ENCODE peak calls at places on chromosomes 7 and 10, in five cellular contexts. I, N, R, H and K are unnamed samples. For H3K4me1, the result is how much of the 10 kb centered on the place peaks cover.

GRCh38 chr7:44112231-44112996 is 8.3 kb downstream of the AEBP1 start:
- DNase-seq in I (no peak), N (peak), R (no peak), H (no peak), K (peak)

GRCh38 chr10:7583626-7584025 is 83.1 kb downstream of the ITIH5 start:
- DNase-seq in I (no peak), N (no peak), R (no peak), H (no peak), K (no peak)

GRCh38 chr7:95501261-95501816 is 15.6 kb downstream of the ASB4 start:
- DNase-seq in I (no peak), N (no peak), R (no peak), H (no peak), K (no peak)

GRCh38 chr7:100369105-100369504 is 4.2 kb upstream of the PILRA start:
- DNase-seq in I (peak), N (no peak), R (peak), H (no peak), K (peak)

GRCh38 chr10:31133628-31134302 is 102.1 kb upstream of the ZNF438 start:
- DNase-seq in I (peak), N (peak), R (peak), H (peak), K (peak)

GRCh38 chr7:66894463-66895080 is 26.5 kb upstream of the TMEM248 start:
- DNase-seq in I (no peak), N (no peak), R (no peak), H (peak), K (no peak)

GRCh38 chr7:130956417-130957139 is 222.6 kb upstream of the KLF14 start:
- DNase-seq in I (no peak), N (no peak), R (no peak), H (no peak), K (no peak)

GRCh38 chr7:23713285-23714235 is 3.5 kb downstream of the STK31 start:
- DNase-seq in I (no peak), N (no peak), R (no peak), H (no peak), K (no peak)

GRCh38 chr10:74748632-74749031 is 77.8 kb upstream of the KAT6B start:
- DNase-seq in I (no peak), N (no peak), R (no peak), H (no peak), K (no peak)

GRCh38 chr10:108544500-108545120 is 1378.7 kb downstream of the XPNPEP1 start:
- DNase-seq in I (peak), N (peak), R (peak), H (peak), K (peak)

GRCh38 chr10:86857097-86857825 is 100.2 kb downstream of the MMRN2 start:
- DNase-seq in I (no peak), N (no peak), R (no peak), H (peak), K (no peak)

GRCh38 chr10:124955243-124955642 is 13.3 kb downstream of the ZRANB1 start:
- DNase-seq in I (no peak), N (no peak), R (no peak), H (no peak), K (no peak)

GRCh38 chr10:124942317-124943169 is 620 bp downstream of the ZRANB1 start:
- DNase-seq in I (no peak), N (no peak), R (no peak), H (no peak), K (no peak)

GRCh38 chr10:31121797-31122586 is 90.3 kb upstream of the ZNF438 start:
- DNase-seq in I (no peak), N (no peak), R (no peak), H (no peak), K (no peak)

GRCh38 chr10:17454801-17455520 is 566 bp upstream of the ST8SIA6 start:
- DNase-seq in I (no peak), N (peak), R (no peak), H (peak), K (no peak)

GRCh38 chr7:8277394-8277982 is 15.5 kb upstream of the ICA1 start:
- DNase-seq in I (no peak), N (no peak), R (no peak), H (peak), K (no peak)

GRCh38 chr10:98400482-98400881 is 14.5 kb downstream of the PYROXD2 start:
- DNase-seq in I (no peak), N (no peak), R (no peak), H (no peak), K (no peak)

GRCh38 chr10:59900044-59900727 is 6.2 kb downstream of the CCDC6 start:
- DNase-seq in I (no peak), N (no peak), R (no peak), H (peak), K (no peak)

GRCh38 chr10:132476146-132477065 is 61.2 kb upstream of the INPP5A start:
- DNase-seq in I (no peak), N (no peak), R (peak), H (no peak), K (no peak)

GRCh38 chr10:22150842-22151241 is 67.0 kb downstream of the EBLN1 start:
- DNase-seq in I (no peak), N (no peak), R (no peak), H (no peak), K (no peak)

GRCh38 chr7:155257482-155258232 is 40.0 kb upstream of the INSIG1 start:
- DNase-seq in I (peak), N (peak), R (no peak), H (no peak), K (peak)

GRCh38 chr7:68146970-68147369 is 1150.3 kb downstream of the TYW1 start:
- DNase-seq in I (no peak), N (peak), R (no peak), H (no peak), K (peak)

GRCh38 chr7:138550337-138550736 is 90.3 kb downstream of the TRIM24 start:
- DNase-seq in I (no peak), N (no peak), R (no peak), H (no peak), K (no peak)

GRCh38 chr7:111835066-111835465 is 272.8 kb upstream of the IMMP2L start:
- DNase-seq in I (no peak), N (peak), R (no peak), H (peak), K (no peak)

GRCh38 chr10:117165557-117166419 is 27.7 kb upstream of the VAX1 start:
- DNase-seq in I (peak), N (peak), R (peak), H (peak), K (peak)

GRCh38 chr7:83429493-83429892 is 219.4 kb downstream of the SEMA3E start:
- DNase-seq in I (no peak), N (no peak), R (no peak), H (peak), K (no peak)

GRCh38 chr10:45432700-45433472 is 58.9 kb downstream of the ALOX5 start:
- DNase-seq in I (no peak), N (no peak), R (no peak), H (no peak), K (no peak)

GRCh38 chr7:83410989-83411591 is 237.8 kb downstream of the SEMA3E start:
- DNase-seq in I (no peak), N (peak), R (no peak), H (peak), K (no peak)

GRCh38 chr10:96422525-96422924 is 63.7 kb upstream of the OPALIN start:
- DNase-seq in I (no peak), N (no peak), R (no peak), H (no peak), K (no peak)

GRCh38 chr7:131040467-131040932 is 287.2 kb upstream of the MKLN1 start:
- DNase-seq in I (peak), N (peak), R (no peak), H (peak), K (no peak)

GRCh38 chr7:45703911-45704682 is 129.9 kb downstream of the ADCY1 start:
- DNase-seq in I (no peak), N (no peak), R (peak), H (no peak), K (peak)

GRCh38 chr10:98444314-98445006 is 2.3 kb downstream of the HPS1 start:
- DNase-seq in I (no peak), N (no peak), R (no peak), H (no peak), K (no peak)

GRCh38 chr7:25259487-25260243 is 31.4 kb upstream of the NPVF start:
- DNase-seq in I (peak), N (peak), R (no peak), H (peak), K (peak)

GRCh38 chr10:102660891-102661613 is 16.8 kb downstream of the TRIM8 start:
- DNase-seq in I (peak), N (peak), R (peak), H (no peak), K (peak)

GRCh38 chr10:115818015-115818414 is 455.0 kb downstream of the GFRA1 start:
- DNase-seq in I (no peak), N (no peak), R (no peak), H (no peak), K (no peak)

GRCh38 chr7:24727165-24728120 is 29.8 kb downstream of the GSDME start:
- DNase-seq in I (no peak), N (no peak), R (no peak), H (no peak), K (no peak)

GRCh38 chr7:28036748-28037147 is 143.8 kb downstream of the JAZF1 start:
- DNase-seq in I (no peak), N (no peak), R (no peak), H (no peak), K (no peak)

GRCh38 chr10:73644015-73644743 is 2.9 kb upstream of the MYOZ1 start:
- DNase-seq in I (peak), N (peak), R (no peak), H (peak), K (peak)

GRCh38 chr10:97584798-97585438 is 729 bp downstream of the HOGA1 start:
- DNase-seq in I (no peak), N (peak), R (no peak), H (no peak), K (no peak)

DNA sequence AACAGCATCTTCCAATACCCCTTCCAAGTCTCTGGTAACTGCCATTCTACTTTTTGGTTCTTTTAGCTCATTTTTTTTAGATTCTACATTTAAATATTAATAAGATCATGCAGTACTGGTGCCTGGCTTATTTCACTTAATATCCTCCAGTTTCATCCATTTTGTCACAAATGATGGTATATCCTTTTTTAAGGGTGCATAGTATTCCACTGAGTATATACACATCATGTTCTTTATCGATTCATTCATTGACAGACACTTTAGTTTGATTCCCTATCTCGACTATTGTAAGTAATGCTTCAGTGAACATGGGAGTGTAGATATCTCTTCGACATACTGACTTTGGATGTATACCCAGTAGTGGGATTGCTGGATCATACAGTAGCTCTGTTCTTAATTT is 89.7 kb downstream of the CCDC3 start:
- DNase-seq in I (no peak), N (no peak), R (no peak), H (no peak), K (no peak)
- H3K4me3 ChIP-seq in I (no peak), N (no peak), R (no peak), H (no peak), K (no peak)

GRCh38 chr10:51343391-51343790 is 269.1 kb downstream of the PRKG1 start:
- DNase-seq in I (no peak), N (no peak), R (no peak), H (no peak), K (no peak)

GRCh38 chr10:51341216-51341615 is 266.9 kb downstream of the PRKG1 start:
- DNase-seq in I (no peak), N (no peak), R (no peak), H (no peak), K (no peak)

GRCh38 chr10:51344371-51344770 is 270.1 kb downstream of the PRKG1 start:
- DNase-seq in I (no peak), N (no peak), R (no peak), H (no peak), K (no peak)

DNA sequence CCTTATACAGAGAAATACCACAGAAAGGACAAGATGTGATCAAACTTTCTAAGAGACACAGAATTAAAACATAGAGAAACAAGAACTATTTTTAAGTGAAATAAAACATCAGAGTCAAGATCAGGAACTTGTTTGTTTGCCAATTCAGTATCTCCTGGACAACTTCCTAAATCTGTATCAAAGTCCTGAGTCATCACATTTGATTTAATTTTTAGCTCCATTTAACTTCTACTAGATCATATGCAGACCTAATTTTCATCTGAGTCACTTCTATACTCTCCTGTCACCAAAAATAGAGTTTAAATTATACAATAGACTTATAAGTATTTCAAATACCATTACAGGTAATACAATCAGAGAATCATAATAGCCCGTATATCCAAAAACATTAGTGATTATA is 268.1 kb downstream of the PRKG1 start:
- DNase-seq in I (no peak), N (no peak), R (no peak), H (no peak), K (no peak)
- H3K4me1 ChIP-seq in I (under half), N (under half), R (under half), H (under half), K (under half)

GRCh38 chr7:894927-895450 is 18.6 kb downstream of the GET4 start:
- DNase-seq in I (no peak), N (no peak), R (no peak), H (no peak), K (no peak)
- H3K27ac ChIP-seq in I (no peak), N (no peak), R (no peak), H (no peak), K (no peak)

GRCh38 chr10:103855424-103855823 is at the start of gene SH3PXD2A:
- DNase-seq in I (peak), N (peak), R (peak), H (peak), K (peak)

GRCh38 chr10:103854687-103855423 is 521 bp downstream of the SH3PXD2A start:
- DNase-seq in I (peak), N (peak), R (no peak), H (peak), K (no peak)

GRCh38 chr10:103852856-103853255 is 2.5 kb downstream of the SH3PXD2A start:
- DNase-seq in I (no peak), N (no peak), R (no peak), H (no peak), K (no peak)

GRCh38 chr10:103853428-103854264 is 1.7 kb downstream of the SH3PXD2A start:
- DNase-seq in I (peak), N (no peak), R (no peak), H (no peak), K (no peak)

DNA sequence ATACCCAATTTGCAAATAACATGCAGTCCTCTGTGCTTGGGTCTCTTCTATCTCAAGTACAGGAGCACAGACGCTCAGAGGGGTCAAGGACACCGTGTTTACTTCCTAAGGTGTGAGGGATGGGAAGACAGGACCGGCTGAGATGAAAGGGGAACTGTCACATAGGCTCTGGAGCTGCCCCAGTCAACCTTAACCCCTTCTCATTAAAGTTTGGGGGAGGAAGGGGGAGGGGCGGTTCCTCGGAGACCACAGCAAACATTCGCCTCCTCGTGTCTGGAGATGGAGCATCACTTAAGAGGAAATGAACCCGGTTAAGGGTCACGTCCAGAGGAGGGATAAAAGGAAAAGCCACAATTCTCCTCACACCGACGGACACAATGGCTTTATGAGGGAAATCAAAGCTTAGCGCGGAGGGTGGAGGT is 1.1 kb downstream of the SH3PXD2A start:
- DNase-seq in I (peak), N (no peak), R (no peak), H (peak), K (no peak)
- H3K4me3 ChIP-seq in I (peak), N (peak), R (peak), H (peak), K (peak)

GRCh38 chr7:116805100-116805544 is 57.3 kb upstream of the CAPZA2 start:
- DNase-seq in I (no peak), N (peak), R (no peak), H (no peak), K (no peak)
- H3K4me1 ChIP-seq in I (half or more), N (under half), R (under half), H (under half), K (under half)